ENCODE peak calls at places on chromosomes 16 and 17, in eight cellular contexts. One of them, this sample, is unnamed. For H3K36me3, the result is how much of the 10 kb centered on the place peaks cover.

GRCh38 chr17:40550608-40551007 is 14.7 kb downstream of the CCR7 start:
- DNase-seq in ovary: peak
- DNase-seq in mammary epithelial cell: no peak
- DNase-seq in adipocyte: peak
- DNase-seq in heart left ventricle: no peak
- DNase-seq in aorta: no peak
- DNase-seq in suprapubic skin: peak
- DNase-seq in heart right ventricle: peak
- DNase-seq in this sample: peak

GRCh38 chr16:57446530-57447141 is 549 bp downstream of the CIAPIN1 start:
- DNase-seq in ovary: no peak
- DNase-seq in mammary epithelial cell: peak
- DNase-seq in adipocyte: peak
- DNase-seq in heart left ventricle: peak
- DNase-seq in aorta: peak
- DNase-seq in suprapubic skin: no peak
- DNase-seq in heart right ventricle: peak
- DNase-seq in this sample: peak

GRCh38 chr17:74011963-74012362 is 191.5 kb upstream of the RPL38 start:
- DNase-seq in ovary: no peak
- DNase-seq in mammary epithelial cell: no peak
- DNase-seq in adipocyte: no peak
- DNase-seq in heart left ventricle: no peak
- DNase-seq in aorta: no peak
- DNase-seq in suprapubic skin: no peak
- DNase-seq in heart right ventricle: no peak
- DNase-seq in this sample: no peak

GRCh38 chr16:22291860-22292692 is 5.1 kb upstream of the POLR3E start:
- DNase-seq in ovary: no peak
- DNase-seq in mammary epithelial cell: no peak
- DNase-seq in adipocyte: peak
- DNase-seq in heart left ventricle: no peak
- DNase-seq in aorta: no peak
- DNase-seq in suprapubic skin: no peak
- DNase-seq in heart right ventricle: no peak
- DNase-seq in this sample: no peak

GRCh38 chr17:57401556-57402488 is 145.5 kb downstream of the MSI2 start:
- DNase-seq in ovary: no peak
- DNase-seq in mammary epithelial cell: no peak
- DNase-seq in adipocyte: no peak
- DNase-seq in heart left ventricle: no peak
- DNase-seq in aorta: no peak
- DNase-seq in suprapubic skin: no peak
- DNase-seq in heart right ventricle: no peak
- DNase-seq in this sample: no peak

GRCh38 chr16:88686439-88687253 is at the start of gene SNAI3:
- DNase-seq in ovary: peak
- DNase-seq in mammary epithelial cell: peak
- DNase-seq in adipocyte: peak
- DNase-seq in heart left ventricle: peak
- DNase-seq in aorta: peak
- DNase-seq in suprapubic skin: no peak
- DNase-seq in heart right ventricle: peak
- DNase-seq in this sample: peak

GRCh38 chr16:48165961-48166578 is 10.3 kb upstream of the ABCC12 start:
- DNase-seq in ovary: no peak
- DNase-seq in mammary epithelial cell: peak
- DNase-seq in adipocyte: peak
- DNase-seq in heart left ventricle: no peak
- DNase-seq in aorta: no peak
- DNase-seq in suprapubic skin: no peak
- DNase-seq in heart right ventricle: no peak
- DNase-seq in this sample: no peak

GRCh38 chr17:75228305-75228704 is 22.8 kb downstream of the NUP85 start:
- DNase-seq in ovary: no peak
- DNase-seq in mammary epithelial cell: no peak
- DNase-seq in adipocyte: no peak
- DNase-seq in heart left ventricle: no peak
- DNase-seq in aorta: no peak
- DNase-seq in suprapubic skin: no peak
- DNase-seq in heart right ventricle: no peak
- DNase-seq in this sample: no peak

GRCh38 chr17:59331129-59331928 is at the start of gene YPEL2:
- DNase-seq in ovary: peak
- DNase-seq in mammary epithelial cell: peak
- DNase-seq in adipocyte: peak
- DNase-seq in heart left ventricle: peak
- DNase-seq in aorta: peak
- DNase-seq in suprapubic skin: peak
- DNase-seq in heart right ventricle: peak
- DNase-seq in this sample: peak

GRCh38 chr17:30920282-30920681 is 1.5 kb upstream of the ADAP2 start:
- DNase-seq in ovary: no peak
- DNase-seq in mammary epithelial cell: no peak
- DNase-seq in adipocyte: no peak
- DNase-seq in heart left ventricle: peak
- DNase-seq in aorta: no peak
- DNase-seq in suprapubic skin: no peak
- DNase-seq in heart right ventricle: peak
- DNase-seq in this sample: peak

GRCh38 chr16:28292731-28293588 is 635 bp downstream of the SBK1 start:
- DNase-seq in ovary: peak
- DNase-seq in mammary epithelial cell: no peak
- DNase-seq in adipocyte: no peak
- DNase-seq in heart left ventricle: no peak
- DNase-seq in aorta: no peak
- DNase-seq in suprapubic skin: no peak
- DNase-seq in heart right ventricle: no peak
- DNase-seq in this sample: no peak

GRCh38 chr16:51153275-51153991 is 2.4 kb upstream of the SALL1 start:
- DNase-seq in ovary: no peak
- DNase-seq in mammary epithelial cell: no peak
- DNase-seq in adipocyte: no peak
- DNase-seq in heart left ventricle: no peak
- DNase-seq in aorta: no peak
- DNase-seq in suprapubic skin: no peak
- DNase-seq in heart right ventricle: no peak
- DNase-seq in this sample: no peak
- H3K4me3 ChIP-seq in ovary: peak
- H3K4me3 ChIP-seq in mammary epithelial cell: no peak
- H3K4me3 ChIP-seq in adipocyte: peak
- H3K4me3 ChIP-seq in heart left ventricle: no peak
- H3K4me3 ChIP-seq in aorta: no peak
- H3K4me3 ChIP-seq in suprapubic skin: peak
- H3K4me3 ChIP-seq in heart right ventricle: no peak
- H3K4me3 ChIP-seq in this sample: peak

GRCh38 chr17:65533855-65534457 is 27.5 kb downstream of the AXIN2 start:
- DNase-seq in ovary: no peak
- DNase-seq in mammary epithelial cell: no peak
- DNase-seq in adipocyte: no peak
- DNase-seq in heart left ventricle: no peak
- DNase-seq in aorta: peak
- DNase-seq in suprapubic skin: peak
- DNase-seq in heart right ventricle: no peak
- DNase-seq in this sample: no peak

GRCh38 chr17:65530985-65531507 is 30.4 kb downstream of the AXIN2 start:
- DNase-seq in ovary: no peak
- DNase-seq in mammary epithelial cell: no peak
- DNase-seq in adipocyte: peak
- DNase-seq in heart left ventricle: peak
- DNase-seq in aorta: no peak
- DNase-seq in suprapubic skin: no peak
- DNase-seq in heart right ventricle: peak
- DNase-seq in this sample: no peak

GRCh38 chr17:65532491-65532890 is 29.0 kb downstream of the AXIN2 start:
- DNase-seq in ovary: no peak
- DNase-seq in mammary epithelial cell: no peak
- DNase-seq in adipocyte: no peak
- DNase-seq in heart left ventricle: no peak
- DNase-seq in aorta: no peak
- DNase-seq in suprapubic skin: peak
- DNase-seq in heart right ventricle: no peak
- DNase-seq in this sample: no peak

GRCh38 chr17:65531508-65532431 is 29.7 kb downstream of the AXIN2 start:
- DNase-seq in ovary: peak
- DNase-seq in mammary epithelial cell: no peak
- DNase-seq in adipocyte: peak
- DNase-seq in heart left ventricle: peak
- DNase-seq in aorta: peak
- DNase-seq in suprapubic skin: peak
- DNase-seq in heart right ventricle: peak
- DNase-seq in this sample: no peak

DNA sequence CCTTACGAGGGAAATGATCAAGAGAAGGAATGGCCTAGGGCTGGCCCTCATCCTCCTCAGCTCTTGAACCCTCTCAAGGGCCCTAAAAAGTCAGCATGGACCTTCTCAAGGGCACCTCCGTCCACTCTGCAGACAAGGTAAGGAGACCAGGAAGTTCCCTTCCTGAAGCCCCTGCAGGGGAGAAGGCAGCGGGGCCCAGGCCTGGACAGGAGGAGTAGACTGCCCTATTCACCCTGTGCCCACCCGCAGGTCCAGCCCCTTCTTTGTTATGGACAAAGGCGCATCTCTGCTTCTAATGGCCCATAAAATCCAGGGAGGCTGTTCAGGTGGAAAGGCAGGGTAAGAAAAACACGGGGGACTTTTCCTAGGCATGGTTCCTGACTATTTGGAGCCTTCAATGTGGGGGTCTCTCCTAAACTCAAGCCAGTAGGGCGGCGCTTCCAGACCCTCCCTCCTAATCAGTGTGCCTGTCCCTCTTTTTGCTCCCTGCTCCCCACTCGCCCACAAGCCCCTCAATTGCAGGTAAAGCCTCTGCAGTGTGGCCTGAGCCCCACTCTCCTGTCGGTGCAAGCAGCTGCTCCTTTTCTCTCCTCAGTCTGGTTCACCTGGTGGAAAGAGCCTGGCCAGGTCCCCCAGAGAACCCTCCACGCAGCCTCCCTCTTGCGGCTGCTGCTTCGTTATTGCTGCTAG is 28.2 kb downstream of the AXIN2 start:
- DNase-seq in ovary: no peak
- DNase-seq in mammary epithelial cell: no peak
- DNase-seq in adipocyte: no peak
- DNase-seq in heart left ventricle: no peak
- DNase-seq in aorta: peak
- DNase-seq in suprapubic skin: peak
- DNase-seq in heart right ventricle: no peak
- DNase-seq in this sample: no peak
- H3K36me3 ChIP-seq in ovary: under half
- H3K36me3 ChIP-seq in mammary epithelial cell: under half
- H3K36me3 ChIP-seq in adipocyte: half or more
- H3K36me3 ChIP-seq in heart left ventricle: under half
- H3K36me3 ChIP-seq in aorta: under half
- H3K36me3 ChIP-seq in suprapubic skin: half or more
- H3K36me3 ChIP-seq in heart right ventricle: half or more
- H3K36me3 ChIP-seq in this sample: under half

GRCh38 chr17:17959520-17960361 is 12.5 kb downstream of the TOM1L2 start:
- DNase-seq in ovary: no peak
- DNase-seq in mammary epithelial cell: no peak
- DNase-seq in adipocyte: peak
- DNase-seq in heart left ventricle: no peak
- DNase-seq in aorta: no peak
- DNase-seq in suprapubic skin: no peak
- DNase-seq in heart right ventricle: no peak
- DNase-seq in this sample: peak
- H3K4me3 ChIP-seq in ovary: no peak
- H3K4me3 ChIP-seq in mammary epithelial cell: no peak
- H3K4me3 ChIP-seq in adipocyte: peak
- H3K4me3 ChIP-seq in heart left ventricle: no peak
- H3K4me3 ChIP-seq in aorta: no peak
- H3K4me3 ChIP-seq in suprapubic skin: no peak
- H3K4me3 ChIP-seq in heart right ventricle: peak
- H3K4me3 ChIP-seq in this sample: peak

GRCh38 chr17:19322861-19323260 is 39.7 kb downstream of the B9D1 start:
- DNase-seq in ovary: no peak
- DNase-seq in mammary epithelial cell: no peak
- DNase-seq in adipocyte: no peak
- DNase-seq in heart left ventricle: no peak
- DNase-seq in aorta: no peak
- DNase-seq in suprapubic skin: no peak
- DNase-seq in heart right ventricle: no peak
- DNase-seq in this sample: no peak

GRCh38 chr17:19321481-19322128 is 40.9 kb downstream of the B9D1 start:
- DNase-seq in ovary: no peak
- DNase-seq in mammary epithelial cell: no peak
- DNase-seq in adipocyte: no peak
- DNase-seq in heart left ventricle: no peak
- DNase-seq in aorta: no peak
- DNase-seq in suprapubic skin: peak
- DNase-seq in heart right ventricle: no peak
- DNase-seq in this sample: no peak

GRCh38 chr17:19319771-19320505 is 42.6 kb downstream of the B9D1 start:
- DNase-seq in ovary: no peak
- DNase-seq in mammary epithelial cell: no peak
- DNase-seq in adipocyte: no peak
- DNase-seq in heart left ventricle: no peak
- DNase-seq in aorta: no peak
- DNase-seq in suprapubic skin: peak
- DNase-seq in heart right ventricle: no peak
- DNase-seq in this sample: no peak

GRCh38 chr17:19322129-19322505 is 40.4 kb downstream of the B9D1 start:
- DNase-seq in ovary: no peak
- DNase-seq in mammary epithelial cell: no peak
- DNase-seq in adipocyte: no peak
- DNase-seq in heart left ventricle: no peak
- DNase-seq in aorta: no peak
- DNase-seq in suprapubic skin: peak
- DNase-seq in heart right ventricle: no peak
- DNase-seq in this sample: no peak

DNA sequence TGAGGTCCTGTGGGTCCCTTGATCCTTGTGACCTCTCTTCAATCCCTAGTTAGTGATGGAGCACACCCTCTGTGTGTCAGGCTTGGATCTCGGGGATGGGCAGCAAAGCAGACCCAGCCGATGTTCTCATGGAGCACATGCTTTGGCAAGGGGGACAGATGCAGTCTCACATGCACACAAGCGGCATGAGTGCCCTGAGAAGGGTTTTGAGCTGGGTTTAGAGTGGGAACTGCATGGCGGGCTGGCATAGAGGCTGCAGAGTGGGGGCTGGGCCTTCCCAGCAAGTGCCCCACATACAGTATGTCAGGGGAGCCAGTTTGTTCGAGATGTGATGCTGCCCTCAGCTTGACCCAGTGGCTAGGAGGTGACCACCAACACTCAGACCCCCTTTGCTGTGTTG is 41.6 kb downstream of the B9D1 start:
- DNase-seq in ovary: no peak
- DNase-seq in mammary epithelial cell: no peak
- DNase-seq in adipocyte: no peak
- DNase-seq in heart left ventricle: no peak
- DNase-seq in aorta: no peak
- DNase-seq in suprapubic skin: peak
- DNase-seq in heart right ventricle: no peak
- DNase-seq in this sample: no peak
- H3K36me3 ChIP-seq in ovary: under half
- H3K36me3 ChIP-seq in mammary epithelial cell: under half
- H3K36me3 ChIP-seq in adipocyte: under half
- H3K36me3 ChIP-seq in heart left ventricle: under half
- H3K36me3 ChIP-seq in aorta: under half
- H3K36me3 ChIP-seq in suprapubic skin: under half
- H3K36me3 ChIP-seq in heart right ventricle: under half
- H3K36me3 ChIP-seq in this sample: under half

This sample was measured in MG63.